ENCODE peak calls at places on chromosomes 4 and X, in five cellular contexts. P, O, N, Z and R are unnamed samples.

GRCh38 chr4:33073811-33074210 is 2353.6 kb downstream of the PCDH7 start:
- DNase-seq in P (no peak), N (no peak), Z (no peak), O (no peak), R (no peak)

GRCh38 chr4:141220271-141220654 is 432 bp upstream of the ZNF330 start:
- DNase-seq in Z (no peak), P (no peak), O (no peak), N (no peak), R (no peak)

GRCh38 chrX:114712466-114712865 is 128.6 kb downstream of the HTR2C start:
- DNase-seq in P (no peak), Z (no peak), N (no peak), O (no peak), R (no peak)

GRCh38 chrX:123339201-123339905 is 155.3 kb downstream of the GRIA3 start:
- DNase-seq in Z (no peak), N (no peak), P (no peak), O (no peak), R (no peak)

GRCh38 chr4:88104902-88105610 is 53.4 kb downstream of the ABCG2 start:
- DNase-seq in N (no peak), O (no peak), Z (no peak), P (no peak), R (no peak)

GRCh38 chr4:107808572-107808971 is 16.2 kb upstream of the SGMS2 start:
- DNase-seq in N (no peak), Z (no peak), O (no peak), P (no peak), R (peak; percentile 35)

GRCh38 chrX:53320543-53321215 is 39.3 kb upstream of the IQSEC2 start:
- DNase-seq in Z (peak; percentile 21), P (peak; percentile 13), N (no peak), O (peak; percentile 49), R (peak; percentile 23)

GRCh38 chr4:8580321-8581093 is at the start of gene GPR78:
- DNase-seq in Z (peak; percentile 60), P (peak; percentile 22), O (peak; percentile 52), N (no peak), R (peak; percentile 54)

GRCh38 chr4:67723949-67724348 is 23.0 kb upstream of the UBA6 start:
- DNase-seq in Z (no peak), O (no peak), N (no peak), P (no peak), R (no peak)

GRCh38 chr4:78529569-78530209 is 21.9 kb upstream of the ANXA3 start:
- DNase-seq in N (no peak), O (no peak), Z (no peak), P (no peak), R (no peak)

GRCh38 chr4:4182835-4183568 is 43.7 kb downstream of the OTOP1 start:
- DNase-seq in P (no peak), Z (no peak), N (no peak), O (no peak), R (peak; percentile 35)

GRCh38 chr4:108830509-108831244 is 67.8 kb upstream of the ETNPPL start:
- DNase-seq in N (no peak), Z (no peak), P (no peak), O (no peak), R (peak; percentile 24)

GRCh38 chr4:132297346-132297745 is 851.7 kb upstream of the PCDH10 start:
- DNase-seq in P (no peak), Z (no peak), O (no peak), N (no peak), R (no peak)

GRCh38 chrX:16436348-16437188 is 213.4 kb upstream of the S100G start:
- DNase-seq in N (peak; percentile 40), Z (peak; percentile 76), O (no peak), P (peak; percentile 52), R (peak; percentile 75)

GRCh38 chr4:16264798-16265197 is 38.5 kb upstream of the TAPT1 start:
- DNase-seq in P (no peak), Z (no peak), N (no peak), O (peak; percentile 22), R (no peak)

GRCh38 chr4:84750260-84750955 is 167.5 kb downstream of the CDS1 start:
- DNase-seq in P (no peak), Z (no peak), O (peak; percentile 17), N (peak; percentile 16), R (no peak)

GRCh38 chr4:174277433-174277832 is 6.0 kb downstream of the FBXO8 start:
- DNase-seq in O (no peak), N (no peak), Z (no peak), P (no peak), R (no peak)

GRCh38 chr4:184481544-184481943 is 7.2 kb upstream of the IRF2 start:
- DNase-seq in P (no peak), N (no peak), Z (no peak), O (no peak), R (no peak)

GRCh38 chr4:149741186-149741831 is 74.3 kb downstream of the IQCM start:
- DNase-seq in Z (no peak), O (no peak), P (no peak), N (no peak), R (no peak)

GRCh38 chr4:84932462-84932861 is 34.0 kb downstream of the WDFY3 start:
- DNase-seq in P (no peak), Z (no peak), N (no peak), O (no peak), R (no peak)

GRCh38 chrX:103248553-103248952 is 6.4 kb downstream of the TCEAL8 start:
- DNase-seq in P (no peak), Z (no peak), N (peak; percentile 4), O (no peak), R (no peak)

GRCh38 chr4:1910643-1911042 is 39.5 kb downstream of the NSD2 start:
- DNase-seq in P (peak; percentile 14), N (peak; percentile 26), O (no peak), Z (peak; percentile 33), R (peak; percentile 33)

GRCh38 chr4:76588268-76588667 is 153.2 kb downstream of the SHROOM3 start:
- DNase-seq in Z (no peak), N (no peak), P (no peak), O (no peak), R (no peak)

GRCh38 chrX:53284684-53285447 is 3.5 kb upstream of the IQSEC2 start:
- DNase-seq in Z (peak; percentile 68), P (peak; percentile 39), N (peak; percentile 15), O (no peak), R (peak; percentile 49)

GRCh38 chr4:87232241-87232640 is 11.8 kb upstream of the KLHL8 start:
- DNase-seq in O (no peak), N (no peak), Z (no peak), P (no peak), R (no peak)

GRCh38 chr4:158775091-158775651 is 6.3 kb downstream of the FNIP2 start:
- DNase-seq in N (no peak), O (no peak), P (no peak), Z (no peak), R (no peak)

GRCh38 chr4:174578366-174578765 is 56.1 kb upstream of the HPGD start:
- DNase-seq in O (no peak), Z (no peak), P (no peak), N (no peak), R (no peak)

GRCh38 chrX:8783100-8784098 is 17.8 kb downstream of the FAM9A start:
- DNase-seq in P (peak; percentile 31), Z (peak; percentile 26), N (no peak), O (no peak), R (peak; percentile 62)

GRCh38 chr4:3229964-3230363 is 19.0 kb upstream of the MSANTD1 start:
- DNase-seq in Z (no peak), O (no peak), N (no peak), P (no peak), R (no peak)

GRCh38 chr4:22339491-22339890 is 176.4 kb downstream of the ADGRA3 start:
- DNase-seq in O (no peak), Z (no peak), N (no peak), P (no peak), R (no peak)

GRCh38 chr4:153143527-153144348 is 60.5 kb upstream of the TRIM2 start:
- DNase-seq in P (no peak), O (no peak), N (no peak), Z (no peak), R (peak; percentile 26)

GRCh38 chr4:92304073-92304472 is 307 bp downstream of the GRID2 start:
- DNase-seq in P (no peak), Z (no peak), O (no peak), N (no peak), R (no peak)

GRCh38 chrX:48003367-48003757 is 427 bp downstream of the ZNF182 start:
- DNase-seq in Z (no peak), N (no peak), P (peak; percentile 4), O (no peak), R (no peak)

GRCh38 chrX:136708348-136708747 is 60.4 kb downstream of the CD40LG start:
- DNase-seq in Z (no peak), O (no peak), N (no peak), P (no peak), R (no peak)

GRCh38 chr4:76782837-76783236 is 115.1 kb downstream of the SOWAHB start:
- DNase-seq in N (no peak), O (no peak), P (no peak), Z (no peak), R (no peak)

GRCh38 chr4:128820631-128821119 is 11.2 kb downstream of the JADE1 start:
- DNase-seq in O (no peak), Z (no peak), P (no peak), N (no peak), R (no peak)

GRCh38 chrX:107731831-107732502 is 43.6 kb downstream of the TSC22D3 start:
- DNase-seq in N (peak; percentile 68), Z (peak; percentile 89), O (no peak), P (no peak), R (peak; percentile 96)